ENCODE peak calls at places on chromosome 2, in seven cellular contexts. P is CD8-positive, alpha-beta T cell; A is RWPE2; F is Jurkat, Clone E6-1; K is endothelial cell of umbilical vein; O is astrocyte of the cerebellum; J is brain microvascular endothelial cell. U is an unnamed sample.
A peak's percentile ranks its signal among the peaks of the same experiment; 100 is the strongest.

GRCh38 chr2:137237055-137237454 is 471.7 kb downstream of the THSD7B start:
- DNase-seq in P (no peak), A (no peak), F (no peak), K (no peak), O (no peak), J (peak; percentile 23), U (peak; percentile 65)

GRCh38 chr2:195543063-195543462 is 114.0 kb upstream of the SLC39A10 start:
- DNase-seq in P (no peak), A (no peak), F (no peak), K (no peak), O (no peak), J (no peak), U (no peak)

GRCh38 chr2:6556755-6557154 is 309.0 kb downstream of the CMPK2 start:
- DNase-seq in P (no peak), A (no peak), F (no peak), K (no peak), O (peak; percentile 33), J (peak; percentile 81), U (peak; percentile 72)

GRCh38 chr2:198006733-198007132 is 202.3 kb downstream of the PLCL1 start:
- DNase-seq in P (no peak), A (no peak), F (no peak), K (no peak), O (no peak), J (no peak), U (no peak)

GRCh38 chr2:150224321-150224720 is 263.1 kb downstream of the RND3 start:
- DNase-seq in P (no peak), A (no peak), F (no peak), K (no peak), O (no peak), J (no peak), U (no peak)

GRCh38 chr2:240301256-240301795 is 134.1 kb upstream of the GPC1 start:
- DNase-seq in P (no peak), A (no peak), F (no peak), K (no peak), O (no peak), J (no peak), U (no peak)

GRCh38 chr2:12728221-12728777 is 11.6 kb downstream of the TRIB2 start:
- DNase-seq in P (peak; percentile 15), A (no peak), F (peak; percentile 91), K (no peak), O (no peak), J (no peak), U (no peak)

GRCh38 chr2:101386599-101387150 is 628 bp downstream of the CREG2 start:
- DNase-seq in P (no peak), A (no peak), F (no peak), K (no peak), O (no peak), J (no peak), U (no peak)

GRCh38 chr2:231332872-231333500 is 62.5 kb upstream of the B3GNT7 start:
- DNase-seq in P (no peak), A (no peak), F (no peak), K (no peak), O (no peak), J (no peak), U (no peak)

GRCh38 chr2:54388093-54388492 is 68.0 kb upstream of the SPTBN1 start:
- DNase-seq in P (no peak), A (no peak), F (no peak), K (no peak), O (peak; percentile 61), J (no peak), U (peak; percentile 45)

GRCh38 chr2:23760746-23761145 is 166.2 kb downstream of the ATAD2B start:
- DNase-seq in P (no peak), A (no peak), F (peak; percentile 28), K (peak; percentile 44), O (peak; percentile 55), J (no peak), U (peak; percentile 79)

GRCh38 chr2:176997074-176997791 is 215.4 kb upstream of the HNRNPA3 start:
- DNase-seq in P (no peak), A (no peak), F (no peak), K (peak; percentile 73), O (peak; percentile 63), J (peak; percentile 84), U (peak; percentile 87)

GRCh38 chr2:135245055-135245454 is 193.0 kb downstream of the RAB3GAP1 start:
- DNase-seq in P (no peak), A (no peak), F (peak; percentile 48), K (peak; percentile 92), O (no peak), J (peak; percentile 68), U (peak; percentile 45)

GRCh38 chr2:134391751-134392160 is 137.9 kb downstream of the MGAT5 start:
- DNase-seq in P (no peak), A (peak; percentile 83), F (peak; percentile 27), K (no peak), O (no peak), J (no peak), U (no peak)

GRCh38 chr2:241542278-241542605 is 16.3 kb upstream of the BOK start:
- DNase-seq in P (no peak), A (no peak), F (no peak), K (no peak), O (no peak), J (no peak), U (no peak)

GRCh38 chr2:20062615-20063545 is 11.5 kb upstream of the LAPTM4A start:
- DNase-seq in P (no peak), A (no peak), F (no peak), K (no peak), O (peak; percentile 82), J (peak; percentile 90), U (peak; percentile 96)

GRCh38 chr2:201127128-201127521 is 11.2 kb downstream of the CFLAR start:
- DNase-seq in P (no peak), A (no peak), F (no peak), K (no peak), O (no peak), J (no peak), U (no peak)

GRCh38 chr2:38602136-38602731 is 494 bp downstream of the HNRNPLL start:
- DNase-seq in P (no peak), A (no peak), F (no peak), K (peak; percentile 50), O (no peak), J (no peak), U (no peak)

GRCh38 chr2:171878481-171878993 is 15.5 kb downstream of the SLC25A12 start:
- DNase-seq in P (no peak), A (no peak), F (no peak), K (peak; percentile 22), O (peak; percentile 75), J (peak; percentile 80), U (peak; percentile 83)

GRCh38 chr2:20159411-20159810 is 65.5 kb downstream of the SDC1 start:
- DNase-seq in P (no peak), A (no peak), F (no peak), K (no peak), O (no peak), J (no peak), U (no peak)

DNA sequence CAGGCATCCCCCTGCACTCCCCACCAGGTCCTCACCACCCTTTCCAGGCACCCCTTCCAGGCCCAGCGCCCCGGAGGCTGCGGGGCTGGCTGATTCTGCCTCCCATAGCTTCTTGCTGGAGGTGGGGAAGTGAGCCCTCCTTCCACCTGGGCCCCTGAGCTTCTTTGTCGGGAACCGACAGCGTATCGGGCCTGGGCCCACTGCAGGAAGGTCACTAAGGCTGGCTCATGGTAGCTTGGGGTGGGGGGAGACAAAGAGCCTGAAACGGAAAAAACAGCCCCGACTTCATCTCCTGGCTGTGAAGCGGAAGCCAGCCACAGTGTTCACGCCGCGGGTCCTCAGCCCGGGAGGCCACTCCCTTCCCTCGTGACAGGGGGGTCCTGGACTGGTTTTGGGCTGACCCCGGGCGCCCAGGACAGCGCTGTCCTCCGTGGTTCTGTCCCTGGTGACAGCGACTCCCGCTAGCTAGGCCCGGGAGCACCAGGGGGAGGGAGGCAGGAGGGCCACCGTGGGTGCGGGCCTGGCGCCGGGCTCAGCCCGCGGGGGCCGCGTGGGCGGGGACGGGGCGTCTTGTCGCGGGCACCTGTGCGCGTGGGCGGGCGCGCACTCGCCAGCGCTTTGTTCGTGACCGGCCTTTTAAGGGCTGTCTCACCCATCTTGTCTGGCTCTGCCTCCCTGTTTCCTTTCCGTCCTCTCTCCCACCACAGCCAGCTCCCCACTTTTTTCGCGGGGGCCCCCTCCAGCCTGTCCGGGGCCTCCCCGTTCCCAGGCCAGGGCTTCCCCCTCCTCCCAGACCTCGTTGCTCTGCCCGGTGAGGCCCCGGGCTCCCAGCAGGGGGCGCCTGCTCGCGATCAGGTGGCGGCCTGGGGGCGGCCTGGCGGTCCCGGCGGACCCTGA is 64.9 kb downstream of the DNMT3A start:
- DNase-seq in P (peak; percentile 47), A (no peak), F (no peak), K (peak; percentile 61), O (no peak), J (no peak), U (no peak)
- H3K4me3 ChIP-seq in P (peak overlapping the region; percentile 55), A (no peak overlapping the region), F (no peak overlapping the region), K (no peak overlapping the region), O (peak overlapping the region; percentile 5), J (peak overlapping the region; percentile 46), U (no peak overlapping the region)

GRCh38 chr2:130963849-130964793 is 127.4 kb downstream of the ARHGEF4 start:
- DNase-seq in P (no peak), A (no peak), F (no peak), K (no peak), O (no peak), J (no peak), U (no peak)

GRCh38 chr2:130966149-130967019 is 126.9 kb downstream of the FAM168B start:
- DNase-seq in P (no peak), A (no peak), F (no peak), K (no peak), O (no peak), J (no peak), U (no peak)

GRCh38 chr2:130967020-130967495 is 126.2 kb downstream of the FAM168B start:
- DNase-seq in P (no peak), A (no peak), F (no peak), K (no peak), O (no peak), J (no peak), U (no peak)

GRCh38 chr2:130964931-130965330 is 128.2 kb downstream of the ARHGEF4 start:
- DNase-seq in P (no peak), A (no peak), F (no peak), K (no peak), O (no peak), J (no peak), U (no peak)

GRCh38 chr2:130963058-130963848 is 126.5 kb downstream of the ARHGEF4 start:
- DNase-seq in P (no peak), A (no peak), F (no peak), K (no peak), O (no peak), J (no peak), U (no peak)
- H3K4me3 ChIP-seq in P (no peak overlapping the region), A (peak overlapping the region; percentile 26), F (no peak overlapping the region), K (no peak overlapping the region), O (no peak overlapping the region), J (no peak overlapping the region), U (no peak overlapping the region)

GRCh38 chr2:165078913-165079312 is 123.6 kb upstream of the SLC38A11 start:
- DNase-seq in P (no peak), A (no peak), F (no peak), K (no peak), O (no peak), J (no peak), U (no peak)
- H3K4me3 ChIP-seq in P (no peak overlapping the region), A (no peak overlapping the region), F (no peak overlapping the region), K (no peak overlapping the region), O (no peak overlapping the region), J (no peak overlapping the region), U (no peak overlapping the region)

DNA sequence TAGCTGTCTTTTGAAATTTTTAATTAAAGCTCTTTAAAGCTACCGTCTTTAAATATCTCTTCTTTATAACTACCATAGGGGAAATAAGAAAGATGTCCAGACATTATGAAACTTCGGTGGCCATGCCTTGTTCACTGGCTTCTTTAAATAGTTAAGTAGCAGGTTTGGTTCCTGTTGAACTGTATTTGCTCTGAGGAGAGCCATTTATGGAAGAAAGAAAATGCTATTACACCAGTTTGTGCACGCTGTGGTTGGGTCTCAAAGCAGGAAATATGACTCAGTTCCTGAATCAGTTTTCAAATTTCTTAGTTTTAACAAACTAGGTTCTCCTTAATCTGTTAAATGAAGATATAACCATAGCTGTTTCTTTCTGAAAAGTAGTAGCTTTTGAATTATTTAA is 12.2 kb downstream of the ARPC2 start:
- DNase-seq in P (no peak), A (no peak), F (peak; percentile 74), K (peak; percentile 88), O (peak; percentile 54), J (peak; percentile 62), U (peak; percentile 89)
- H3K4me3 ChIP-seq in P (no peak overlapping the region), A (no peak overlapping the region), F (no peak overlapping the region), K (peak overlapping the region; percentile 39), O (no peak overlapping the region), J (no peak overlapping the region), U (no peak overlapping the region)